ENCODE peak calls at places on chromosomes 1 and 21, in eight cellular contexts. B, Z, U, O, D, M, C and A are unnamed samples.

GRCh38 chr1:159823401-159823800 is 3.3 kb upstream of the SLAMF8 start:
- DNase-seq in B (no peak), Z (no peak), U (no peak), O (no peak), D (no peak), M (peak), C (no peak), A (no peak)

GRCh38 chr1:180525696-180526000 is 23.3 kb upstream of the ACBD6 start:
- DNase-seq in B (no peak), Z (no peak), U (no peak), O (no peak), D (no peak), M (no peak), C (no peak), A (peak)

GRCh38 chr1:19205845-19206244 is 4.2 kb downstream of the UBR4 start:
- DNase-seq in B (no peak), Z (no peak), U (no peak), O (no peak), D (no peak), M (no peak), C (no peak), A (no peak)

GRCh38 chr1:96388421-96389310 is 332.9 kb upstream of the PTBP2 start:
- DNase-seq in B (no peak), Z (no peak), U (peak), O (no peak), D (peak), M (no peak), C (no peak), A (peak)

GRCh38 chr1:40312238-40313205 is 4.6 kb downstream of the COL9A2 start:
- DNase-seq in B (no peak), Z (peak), U (no peak), O (no peak), D (no peak), M (no peak), C (peak), A (no peak)

GRCh38 chr1:6223617-6224016 is 12.1 kb downstream of the ICMT start:
- DNase-seq in B (no peak), Z (no peak), U (no peak), O (no peak), D (no peak), M (no peak), C (no peak), A (no peak)

GRCh38 chr1:1365875-1366698 is 7.7 kb upstream of the MXRA8 start:
- DNase-seq in B (no peak), Z (no peak), U (no peak), O (no peak), D (no peak), M (no peak), C (no peak), A (no peak)

GRCh38 chr21:21085206-21085605 is 87.0 kb downstream of the NCAM2 start:
- DNase-seq in B (no peak), Z (no peak), U (no peak), O (no peak), D (no peak), M (no peak), C (no peak), A (no peak)

GRCh38 chr1:28836421-28836956 is 24.5 kb downstream of the OPRD1 start:
- DNase-seq in B (no peak), Z (no peak), U (no peak), O (no peak), D (no peak), M (no peak), C (no peak), A (no peak)

GRCh38 chr1:19411612-19412011 is 73.7 kb downstream of the CAPZB start:
- DNase-seq in B (no peak), Z (no peak), U (no peak), O (no peak), D (no peak), M (no peak), C (no peak), A (no peak)

GRCh38 chr1:234408757-234409156 is 35.5 kb downstream of the COA6 start:
- DNase-seq in B (peak), Z (no peak), U (no peak), O (peak), D (no peak), M (no peak), C (no peak), A (no peak)

GRCh38 chr1:10107985-10108663 is 75.4 kb downstream of the UBE4B start:
- DNase-seq in B (no peak), Z (no peak), U (peak), O (no peak), D (peak), M (no peak), C (no peak), A (peak)

GRCh38 chr1:32684167-32684811 is 18.3 kb downstream of the SYNC start:
- DNase-seq in B (no peak), Z (no peak), U (no peak), O (no peak), D (peak), M (no peak), C (no peak), A (peak)

GRCh38 chr1:14522331-14523241 is 75.9 kb upstream of the KAZN start:
- DNase-seq in B (no peak), Z (no peak), U (peak), O (no peak), D (peak), M (peak), C (no peak), A (peak)